ENCODE peak calls at places on chromosomes 6 and 20, in ten cellular contexts. W, O, K, H, C, D, Q, A, S and U are unnamed samples.
A peak's percentile ranks its signal among the peaks of the same experiment; 100 is the strongest.

GRCh38 chr6:150250826-150251225 is 108.0 kb downstream of the PPP1R14C start:
- DNase-seq in W (no peak), O (peak; percentile 45), K (no peak), H (no peak), C (no peak), D (no peak), Q (no peak), A (peak; percentile 15), S (no peak), U (peak; percentile 16)

GRCh38 chr6:106512048-106512957 is 117.0 kb downstream of the RTN4IP1 start:
- DNase-seq in W (peak; percentile 76), O (no peak), K (no peak), H (peak; percentile 75), C (peak; percentile 83), D (peak; percentile 55), Q (peak; percentile 66), A (peak; percentile 22), S (peak; percentile 69), U (peak; percentile 61)

GRCh38 chr20:53658973-53659372 is 65.3 kb upstream of the ZNF217 start:
- DNase-seq in W (no peak), O (no peak), K (no peak), H (no peak), C (no peak), D (no peak), Q (no peak), A (no peak), S (no peak), U (peak; percentile 35)

GRCh38 chr20:36074983-36075382 is 79.6 kb upstream of the EPB41L1 start:
- DNase-seq in W (no peak), O (no peak), K (no peak), H (no peak), C (no peak), D (no peak), Q (no peak), A (no peak), S (no peak), U (peak; percentile 50)

GRCh38 chr20:32539817-32540675 is 45.1 kb downstream of the NOL4L start:
- DNase-seq in W (peak; percentile 76), O (no peak), K (no peak), H (no peak), C (peak; percentile 76), D (peak; percentile 33), Q (peak; percentile 53), A (no peak), S (peak; percentile 54), U (no peak)

GRCh38 chr20:38601216-38602184 is at the start of gene ARHGAP40:
- DNase-seq in W (peak; percentile 55), O (no peak), K (peak; percentile 87), H (no peak), C (no peak), D (no peak), Q (peak; percentile 23), A (peak; percentile 11), S (no peak), U (peak; percentile 76)

GRCh38 chr6:66029391-66029790 is 322.4 kb upstream of the EYS start:
- DNase-seq in W (no peak), O (no peak), K (no peak), H (no peak), C (no peak), D (no peak), Q (no peak), A (no peak), S (no peak), U (no peak)

GRCh38 chr6:143842468-143842901 is 653 bp upstream of the LTV1 start:
- DNase-seq in W (no peak), O (peak; percentile 11), K (no peak), H (peak; percentile 48), C (no peak), D (no peak), Q (no peak), A (peak; percentile 53), S (no peak), U (peak; percentile 50)

GRCh38 chr6:95576621-95577316 is 566 bp upstream of the MANEA start:
- DNase-seq in W (no peak), O (no peak), K (peak; percentile 68), H (peak; percentile 37), C (peak; percentile 40), D (no peak), Q (no peak), A (peak; percentile 36), S (no peak), U (peak; percentile 40)

GRCh38 chr6:79467716-79468115 is 69.5 kb downstream of the LCA5 start:
- DNase-seq in W (no peak), O (peak; percentile 23), K (peak; percentile 11), H (no peak), C (no peak), D (no peak), Q (no peak), A (no peak), S (no peak), U (peak; percentile 51)

GRCh38 chr6:144952456-144953240 is 667.5 kb downstream of the UTRN start:
- DNase-seq in W (no peak), O (no peak), K (no peak), H (no peak), C (no peak), D (no peak), Q (no peak), A (no peak), S (no peak), U (no peak)

GRCh38 chr6:134289204-134289575 is 28.7 kb downstream of the SGK1 start:
- DNase-seq in W (no peak), O (no peak), K (no peak), H (no peak), C (no peak), D (no peak), Q (no peak), A (no peak), S (no peak), U (no peak)

GRCh38 chr20:34824026-34824860 is 1.2 kb downstream of the NCOA6 start:
- DNase-seq in W (peak; percentile 67), O (peak; percentile 37), K (peak; percentile 79), H (peak; percentile 64), C (peak; percentile 71), D (peak; percentile 39), Q (peak; percentile 60), A (peak; percentile 67), S (peak; percentile 44), U (peak; percentile 90)

GRCh38 chr20:32839227-32839981 is 19.3 kb upstream of the EFCAB8 start:
- DNase-seq in W (no peak), O (no peak), K (no peak), H (no peak), C (no peak), D (no peak), Q (no peak), A (no peak), S (no peak), U (no peak)

GRCh38 chr6:20117474-20117873 is 94.8 kb downstream of the MBOAT1 start:
- DNase-seq in W (no peak), O (no peak), K (no peak), H (peak; percentile 13), C (no peak), D (no peak), Q (no peak), A (peak; percentile 54), S (no peak), U (peak; percentile 85)

GRCh38 chr20:3420211-3420707 is 12.8 kb upstream of the DNAAF9 start:
- DNase-seq in W (no peak), O (peak; percentile 86), K (peak; percentile 52), H (no peak), C (peak; percentile 3), D (no peak), Q (peak; percentile 35), A (no peak), S (no peak), U (peak; percentile 35)

GRCh38 chr6:10531513-10531912 is 10.4 kb downstream of the GCNT2 start:
- DNase-seq in W (no peak), O (no peak), K (no peak), H (peak; percentile 30), C (no peak), D (no peak), Q (no peak), A (no peak), S (no peak), U (no peak)

GRCh38 chr20:44488551-44488950 is 12.9 kb downstream of the TTPAL start:
- DNase-seq in W (no peak), O (no peak), K (no peak), H (no peak), C (no peak), D (no peak), Q (no peak), A (no peak), S (no peak), U (no peak)

GRCh38 chr20:11454966-11455799 is 462.5 kb upstream of the BTBD3 start:
- DNase-seq in W (no peak), O (peak; percentile 66), K (peak; percentile 58), H (peak; percentile 88), C (no peak), D (no peak), Q (no peak), A (peak; percentile 85), S (no peak), U (peak; percentile 92)

GRCh38 chr6:130622142-130622541 is 205.1 kb upstream of the SMLR1 start:
- DNase-seq in W (no peak), O (peak; percentile 49), K (no peak), H (no peak), C (no peak), D (no peak), Q (no peak), A (no peak), S (no peak), U (no peak)

GRCh38 chr6:29624520-29624961 is 8.4 kb downstream of the GABBR1 start:
- DNase-seq in W (no peak), O (no peak), K (no peak), H (no peak), C (no peak), D (no peak), Q (no peak), A (no peak), S (no peak), U (no peak)